ENCODE peak calls at places on chromosomes 4 and X, in six cellular contexts. One of them, this sample, is unnamed.

GRCh38 chr4:11611868-11612267 is 183.2 kb upstream of the HS3ST1 start:
- DNase-seq in DMS153: peak; percentile 49
- DNase-seq in AG20443: no peak
- DNase-seq in right cardiac atrium: no peak
- DNase-seq in CD4-positive, CD25-positive, alpha-beta regulatory T cell: no peak
- DNase-seq in endodermal cell: no peak
- DNase-seq in this sample: no peak

GRCh38 chr4:72895408-72895807 is 174.1 kb downstream of the COX18 start:
- DNase-seq in endodermal cell: peak; percentile 65
- DNase-seq in AG20443: no peak
- DNase-seq in right cardiac atrium: no peak
- DNase-seq in CD4-positive, CD25-positive, alpha-beta regulatory T cell: no peak
- DNase-seq in DMS153: no peak
- DNase-seq in this sample: no peak

GRCh38 chrX:66200855-66201795 is 37.1 kb downstream of the HEPH start:
- DNase-seq in AG20443: peak; percentile 11
- DNase-seq in CD4-positive, CD25-positive, alpha-beta regulatory T cell: no peak
- DNase-seq in right cardiac atrium: no peak
- DNase-seq in endodermal cell: no peak
- DNase-seq in DMS153: no peak
- DNase-seq in this sample: no peak

GRCh38 chrX:107714196-107714811 is 61.3 kb downstream of the TSC22D3 start:
- DNase-seq in DMS153: no peak
- DNase-seq in endodermal cell: peak; percentile 72
- DNase-seq in CD4-positive, CD25-positive, alpha-beta regulatory T cell: peak; percentile 51
- DNase-seq in AG20443: no peak
- DNase-seq in right cardiac atrium: no peak
- DNase-seq in this sample: no peak

GRCh38 chr4:69859140-69859539 is 805 bp downstream of the SULT1E1 start:
- DNase-seq in endodermal cell: no peak
- DNase-seq in right cardiac atrium: no peak
- DNase-seq in AG20443: no peak
- DNase-seq in CD4-positive, CD25-positive, alpha-beta regulatory T cell: no peak
- DNase-seq in DMS153: no peak
- DNase-seq in this sample: no peak

GRCh38 chr4:128163177-128164117 is 102.3 kb downstream of the LARP1B start:
- DNase-seq in AG20443: peak; percentile 14
- DNase-seq in DMS153: no peak
- DNase-seq in right cardiac atrium: no peak
- DNase-seq in endodermal cell: peak; percentile 48
- DNase-seq in CD4-positive, CD25-positive, alpha-beta regulatory T cell: no peak
- DNase-seq in this sample: no peak

GRCh38 chr4:55087016-55087929 is 38.1 kb downstream of the KDR start:
- DNase-seq in AG20443: peak; percentile 14
- DNase-seq in DMS153: no peak
- DNase-seq in CD4-positive, CD25-positive, alpha-beta regulatory T cell: no peak
- DNase-seq in endodermal cell: no peak
- DNase-seq in right cardiac atrium: no peak
- DNase-seq in this sample: no peak

GRCh38 chrX:2474280-2474962 is 26.4 kb downstream of the DHRSX start:
- DNase-seq in CD4-positive, CD25-positive, alpha-beta regulatory T cell: no peak
- DNase-seq in endodermal cell: peak; percentile 69
- DNase-seq in right cardiac atrium: no peak
- DNase-seq in AG20443: no peak
- DNase-seq in DMS153: no peak
- DNase-seq in this sample: no peak

GRCh38 chrX:106684207-106684606 is 42.3 kb upstream of the RNF128 start:
- DNase-seq in CD4-positive, CD25-positive, alpha-beta regulatory T cell: no peak
- DNase-seq in right cardiac atrium: no peak
- DNase-seq in AG20443: no peak
- DNase-seq in DMS153: no peak
- DNase-seq in endodermal cell: no peak
- DNase-seq in this sample: no peak

GRCh38 chrX:71618787-71619186 is 476 bp upstream of the CXCR3 start:
- DNase-seq in CD4-positive, CD25-positive, alpha-beta regulatory T cell: no peak
- DNase-seq in DMS153: no peak
- DNase-seq in endodermal cell: no peak
- DNase-seq in right cardiac atrium: no peak
- DNase-seq in AG20443: no peak
- DNase-seq in this sample: no peak

GRCh38 chr4:101345596-101346311 is 1.6 kb downstream of the PPP3CA start:
- DNase-seq in AG20443: peak; percentile 70
- DNase-seq in CD4-positive, CD25-positive, alpha-beta regulatory T cell: peak; percentile 60
- DNase-seq in right cardiac atrium: peak; percentile 88
- DNase-seq in endodermal cell: peak; percentile 75
- DNase-seq in DMS153: no peak
- DNase-seq in this sample: peak; percentile 52

GRCh38 chr4:164068392-164068791 is 573.9 kb downstream of the TMA16 start:
- DNase-seq in endodermal cell: no peak
- DNase-seq in right cardiac atrium: peak; percentile 31
- DNase-seq in DMS153: no peak
- DNase-seq in AG20443: no peak
- DNase-seq in CD4-positive, CD25-positive, alpha-beta regulatory T cell: no peak
- DNase-seq in this sample: no peak

GRCh38 chrX:39550795-39551361 is 546.9 kb downstream of the BCOR start:
- DNase-seq in DMS153: no peak
- DNase-seq in endodermal cell: no peak
- DNase-seq in CD4-positive, CD25-positive, alpha-beta regulatory T cell: no peak
- DNase-seq in AG20443: no peak
- DNase-seq in right cardiac atrium: no peak
- DNase-seq in this sample: no peak

GRCh38 chr4:128782875-128783614 is 26.5 kb upstream of the JADE1 start:
- DNase-seq in endodermal cell: no peak
- DNase-seq in CD4-positive, CD25-positive, alpha-beta regulatory T cell: no peak
- DNase-seq in right cardiac atrium: peak; percentile 63
- DNase-seq in DMS153: no peak
- DNase-seq in AG20443: peak; percentile 66
- DNase-seq in this sample: no peak

GRCh38 chr4:54683616-54684346 is 26.0 kb downstream of the KIT start:
- DNase-seq in CD4-positive, CD25-positive, alpha-beta regulatory T cell: peak; percentile 18
- DNase-seq in right cardiac atrium: peak; percentile 43
- DNase-seq in AG20443: peak; percentile 37
- DNase-seq in DMS153: no peak
- DNase-seq in endodermal cell: peak; percentile 77
- DNase-seq in this sample: peak; percentile 67

This sample was measured in activated CD4-positive, alpha-beta T cell treated with anti-CD3 and anti-CD28 coated beads, Interleukin-2, amount 10 ng/mL, durations not matched to agents 7 days and 5 days.